ENCODE peak calls at places on chromosome 11, in eight cellular contexts. S, O, R, E, G, A, U and I are unnamed samples.

GRCh38 chr11:114011443-114011842 is 36.5 kb downstream of the HTR3A start:
- DNase-seq in S (no peak), O (no peak), R (no peak), E (no peak), G (no peak), A (no peak), U (no peak), I (no peak)

GRCh38 chr11:27514558-27514957 is 8.0 kb upstream of the LIN7C start:
- DNase-seq in S (no peak), O (no peak), R (no peak), E (no peak), G (no peak), A (no peak), U (no peak), I (no peak)

GRCh38 chr11:32052218-32052617 is 38.7 kb upstream of the RCN1 start:
- DNase-seq in S (peak; percentile 44), O (peak; percentile 73), R (peak; percentile 52), E (no peak), G (peak; percentile 86), A (no peak), U (peak; percentile 15), I (peak; percentile 46)

GRCh38 chr11:2990617-2991476 is 1.3 kb downstream of the NAP1L4 start:
- DNase-seq in S (no peak), O (peak; percentile 46), R (no peak), E (no peak), G (peak; percentile 68), A (no peak), U (no peak), I (peak; percentile 20)

GRCh38 chr11:36398261-36398953 is 102.3 kb downstream of the PRR5L start:
- DNase-seq in S (no peak), O (no peak), R (no peak), E (no peak), G (no peak), A (no peak), U (no peak), I (no peak)

GRCh38 chr11:108870373-108871020 is 205.6 kb downstream of the DDX10 start:
- DNase-seq in S (no peak), O (no peak), R (no peak), E (no peak), G (no peak), A (no peak), U (peak; percentile 34), I (no peak)

GRCh38 chr11:11701070-11701469 is 79.3 kb upstream of the GALNT18 start:
- DNase-seq in S (no peak), O (no peak), R (no peak), E (no peak), G (no peak), A (no peak), U (peak; percentile 1), I (no peak)

GRCh38 chr11:441418-442274 is at the start of gene ANO9:
- DNase-seq in S (no peak), O (peak; percentile 77), R (peak; percentile 90), E (peak; percentile 90), G (no peak), A (peak; percentile 88), U (no peak), I (peak; percentile 91)

GRCh38 chr11:7437706-7438105 is 47.6 kb upstream of the OLFML1 start:
- DNase-seq in S (no peak), O (no peak), R (no peak), E (no peak), G (no peak), A (no peak), U (no peak), I (no peak)

GRCh38 chr11:29009426-29009825 is 901.2 kb downstream of the METTL15 start:
- DNase-seq in S (no peak), O (no peak), R (no peak), E (no peak), G (no peak), A (no peak), U (no peak), I (no peak)

GRCh38 chr11:36492724-36493304 is 17.3 kb downstream of the TRAF6 start:
- DNase-seq in S (no peak), O (peak; percentile 73), R (peak; percentile 45), E (no peak), G (no peak), A (no peak), U (no peak), I (peak; percentile 41)

GRCh38 chr11:128840137-128840536 is 27.0 kb downstream of the KCNJ1 start:
- DNase-seq in S (no peak), O (no peak), R (no peak), E (no peak), G (no peak), A (no peak), U (no peak), I (no peak)

GRCh38 chr11:131663403-131664200 is 293.2 kb downstream of the NTM start:
- DNase-seq in S (no peak), O (no peak), R (no peak), E (no peak), G (no peak), A (no peak), U (no peak), I (no peak)

GRCh38 chr11:90476442-90477007 is 253.7 kb upstream of the CHORDC1 start:
- DNase-seq in S (no peak), O (peak; percentile 67), R (no peak), E (no peak), G (no peak), A (no peak), U (no peak), I (no peak)

GRCh38 chr11:23976776-23977380 is 520.0 kb upstream of the LUZP2 start:
- DNase-seq in S (no peak), O (no peak), R (no peak), E (no peak), G (no peak), A (no peak), U (no peak), I (no peak)

GRCh38 chr11:104148074-104148473 is 15.9 kb downstream of the PDGFD start:
- DNase-seq in S (no peak), O (no peak), R (no peak), E (no peak), G (no peak), A (no peak), U (no peak), I (no peak)

GRCh38 chr11:134734446-134734845 is 322.4 kb upstream of the B3GAT1 start:
- DNase-seq in S (no peak), O (no peak), R (no peak), E (no peak), G (peak; percentile 74), A (no peak), U (no peak), I (no peak)

GRCh38 chr11:108693852-108694251 is 29.0 kb downstream of the DDX10 start:
- DNase-seq in S (no peak), O (no peak), R (no peak), E (no peak), G (no peak), A (no peak), U (no peak), I (no peak)

GRCh38 chr11:21323617-21324016 is 654.2 kb downstream of the NELL1 start:
- DNase-seq in S (no peak), O (peak; percentile 49), R (no peak), E (no peak), G (no peak), A (no peak), U (no peak), I (no peak)
- TF ChIP-seq CTCF in S (no peak), O (peak; percentile 83), R (no peak), E (no peak), G (no peak), A (no peak), U (no peak), I (no peak)

DNA sequence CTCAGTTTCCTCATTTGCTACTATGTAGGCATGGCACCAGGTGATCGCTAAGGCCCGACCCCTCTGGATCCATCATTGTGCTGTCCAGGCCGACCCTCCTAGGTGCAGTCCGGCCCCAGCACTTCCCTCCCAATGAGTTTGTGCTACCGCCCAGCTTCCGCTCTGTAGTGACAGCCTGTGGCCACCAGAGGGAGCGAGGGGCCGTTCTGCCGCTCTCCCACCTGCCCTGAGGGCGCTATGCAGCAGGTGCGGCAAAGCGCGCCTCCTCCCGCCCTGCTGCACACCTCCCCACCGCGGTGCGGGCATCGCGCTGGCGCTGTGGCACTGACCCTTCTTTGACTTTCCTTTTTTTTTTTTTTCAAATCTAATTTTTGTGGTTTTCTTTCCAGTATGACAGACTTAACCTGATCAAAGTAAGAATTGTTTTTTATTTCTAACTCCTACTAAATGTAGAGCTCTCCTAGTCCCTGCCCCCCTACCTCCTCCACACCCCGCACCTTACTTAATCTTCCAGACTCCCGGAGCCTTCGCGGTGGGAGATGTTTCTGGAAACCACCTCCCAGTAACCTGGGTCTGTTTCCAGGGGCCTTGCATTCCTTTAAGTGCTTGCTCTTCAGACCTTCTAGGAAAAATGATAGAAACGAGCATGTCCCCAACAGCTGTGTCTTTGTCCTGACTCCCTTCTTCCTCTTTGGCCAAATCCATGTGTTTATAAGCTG is 73.7 kb downstream of the SCN3B start:
- DNase-seq in S (peak; percentile 68), O (peak; percentile 89), R (peak; percentile 88), E (peak; percentile 85), G (peak; percentile 91), A (peak; percentile 83), U (no peak), I (peak; percentile 91)
- TF ChIP-seq CTCF in S (peak; percentile 62), O (peak; percentile 82), R (peak; percentile 97), E (peak; percentile 84), G (no peak), A (peak; percentile 93), U (peak; percentile 95), I (peak; percentile 98)

DNA sequence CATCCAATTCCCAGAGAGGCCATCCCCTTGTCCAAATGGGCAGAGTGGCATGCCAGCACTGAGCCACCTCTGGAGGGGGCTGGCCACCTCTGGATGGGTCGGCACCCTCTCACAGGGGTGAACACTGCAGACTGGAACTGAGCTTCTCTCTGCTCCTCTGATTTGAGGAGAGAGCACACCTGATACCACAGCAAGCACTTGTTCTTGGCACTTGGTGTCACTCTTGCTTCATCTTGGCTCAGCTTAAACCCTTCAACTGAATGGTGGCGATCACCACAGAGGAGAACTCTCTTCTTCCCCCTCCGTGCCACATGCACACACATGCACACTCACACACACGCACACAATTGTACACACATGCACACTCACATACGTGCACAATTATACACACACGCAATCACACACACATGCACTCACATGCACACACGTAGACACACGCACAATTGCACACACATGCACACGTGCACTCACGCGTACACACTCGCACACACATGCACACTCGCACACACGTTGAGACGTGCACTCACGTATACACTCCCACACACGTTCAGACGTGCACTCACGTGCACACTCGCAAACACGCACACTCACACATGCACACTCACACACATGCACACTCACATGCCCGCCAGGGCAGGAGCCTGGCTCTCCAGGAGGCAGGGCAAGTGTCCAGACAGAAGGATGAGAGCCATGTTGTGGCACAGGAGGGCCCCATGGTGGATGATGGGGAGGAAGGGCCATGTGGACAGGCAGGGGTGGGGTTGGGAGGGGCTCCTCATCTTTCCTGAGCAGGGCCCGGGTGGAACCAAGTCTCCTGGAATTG is 23.4 kb downstream of the OVOL1 start:
- DNase-seq in S (no peak), O (no peak), R (no peak), E (no peak), G (no peak), A (no peak), U (no peak), I (peak; percentile 43)
- TF ChIP-seq CTCF in S (no peak), O (no peak), R (no peak), E (no peak), G (no peak), A (no peak), U (no peak), I (no peak)

GRCh38 chr11:67691149-67691548 is 16.7 kb upstream of the ALDH3B2 start:
- DNase-seq in S (no peak), O (no peak), R (no peak), E (no peak), G (no peak), A (no peak), U (no peak), I (no peak)
- TF ChIP-seq CTCF in S (no peak), O (peak; percentile 29), R (peak; percentile 26), E (no peak), G (no peak), A (peak; percentile 16), U (peak; percentile 18), I (no peak)

GRCh38 chr11:72328366-72329224 is 84.6 kb upstream of the PHOX2A start:
- DNase-seq in S (no peak), O (peak; percentile 15), R (no peak), E (no peak), G (no peak), A (no peak), U (no peak), I (no peak)
- TF ChIP-seq CTCF in S (no peak), O (peak; percentile 11), R (no peak), E (no peak), G (no peak), A (no peak), U (no peak), I (no peak)